ENCODE peak calls at places on chromosomes 1 and 21, in four cellular contexts. Y is K562, X is SK-N-SH, S is H1. Z is an unnamed sample.

GRCh38 chr1:18217398-18218043 is 109.9 kb downstream of the IGSF21 start:
- DNase-seq in Y (peak), S (peak), X (peak), Z (peak)

GRCh38 chr1:195754297-195754696 is 853.9 kb downstream of the KCNT2 start:
- DNase-seq in S (no peak), Y (no peak), X (peak), Z (no peak)

GRCh38 chr1:203652718-203653461 is 26.3 kb downstream of the ATP2B4 start:
- DNase-seq in X (no peak), S (no peak), Y (no peak), Z (no peak)

GRCh38 chr1:48670234-48671020 is 106.3 kb downstream of the BEND5 start:
- DNase-seq in Y (no peak), S (no peak), X (no peak), Z (no peak)

GRCh38 chr21:20186186-20186585 is 812.0 kb upstream of the NCAM2 start:
- DNase-seq in S (no peak), X (no peak), Y (no peak), Z (no peak)

GRCh38 chr1:153510984-153511410 is 24.8 kb downstream of the S100A6 start:
- DNase-seq in X (peak), S (peak), Y (peak), Z (peak)

GRCh38 chr1:212518188-212518951 is 85.7 kb downstream of the NENF start:
- DNase-seq in S (no peak), Y (no peak), X (peak), Z (no peak)

GRCh38 chr1:230509281-230509977 is 83.3 kb upstream of the PGBD5 start:
- DNase-seq in X (no peak), S (no peak), Y (no peak), Z (no peak)

GRCh38 chr21:32237021-32237420 is 41.8 kb downstream of the MIS18A start:
- DNase-seq in S (no peak), X (no peak), Y (no peak), Z (no peak)

GRCh38 chr1:29344336-29344735 is 108.0 kb downstream of the PTPRU start:
- DNase-seq in S (no peak), X (no peak), Y (no peak), Z (no peak)

GRCh38 chr1:183724350-183725042 is 71.4 kb upstream of the APOBEC4 start:
- DNase-seq in Y (no peak), X (no peak), S (no peak), Z (no peak)

GRCh38 chr1:53584446-53585102 is 125.4 kb downstream of the DMRTB1 start:
- DNase-seq in X (no peak), Y (no peak), S (no peak), Z (no peak)

GRCh38 chr1:17561561-17561985 is 22.1 kb downstream of the ARHGEF10L start:
- DNase-seq in S (no peak), Y (no peak), X (no peak), Z (no peak)

GRCh38 chr1:70820995-70821394 is 226.6 kb downstream of the PTGER3 start:
- DNase-seq in X (no peak), Y (no peak), S (no peak), Z (no peak)

GRCh38 chr21:45877821-45878469 is 103.6 kb upstream of the COL6A1 start:
- DNase-seq in X (peak), Y (no peak), S (no peak), Z (no peak)
- TF ChIP-seq TEAD4 in X (no peak), Y (no peak), S (no peak), Z (no peak)

DNA sequence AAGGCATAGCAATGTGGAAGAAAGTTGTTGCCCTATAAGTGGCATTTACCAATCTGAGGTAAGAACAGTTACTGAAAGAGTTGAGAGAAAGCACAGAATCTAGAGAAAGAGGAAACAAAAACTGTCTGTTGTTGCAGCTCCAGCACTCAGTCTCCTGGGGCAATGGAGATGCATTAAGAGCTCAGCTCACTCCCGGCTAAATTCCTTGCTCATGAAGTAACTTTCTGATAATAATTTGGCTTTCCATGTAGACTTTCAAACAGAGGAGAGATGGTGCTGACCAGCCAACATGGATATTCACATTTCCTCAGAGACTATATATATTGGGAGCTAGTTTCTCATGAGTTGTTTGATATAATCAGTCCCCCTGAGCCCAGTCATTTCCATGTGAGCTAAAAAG is 135.3 kb downstream of the GDAP2 start:
- DNase-seq in S (no peak), Y (no peak), X (no peak), Z (no peak)
- TF ChIP-seq TEAD4 in S (no peak), Y (no peak), X (no peak), Z (no peak)

GRCh38 chr1:36691374-36691773 is 208.7 kb upstream of the CSF3R start:
- DNase-seq in Y (no peak), X (no peak), S (no peak), Z (no peak)
- TF ChIP-seq TEAD4 in Y (no peak), X (no peak), S (no peak), Z (no peak)

GRCh38 chr21:17462276-17462981 is 50.4 kb upstream of the CXADR start:
- DNase-seq in X (no peak), Y (no peak), S (no peak), Z (no peak)
- TF ChIP-seq TEAD4 in X (no peak), Y (no peak), S (no peak), Z (no peak)

GRCh38 chr1:32896451-32896850 is 4.7 kb downstream of the TMEM54 start:
- DNase-seq in X (peak), S (no peak), Y (no peak), Z (no peak)
- TF ChIP-seq TEAD4 in X (no peak), S (no peak), Y (no peak), Z (no peak)